ENCODE peak calls at places on chromosomes 4 and X, in seven cellular contexts. C is NCI-H2081; M is stimulated activated CD4-positive, alpha-beta T cell treated with anti-CD3 and anti-CD28 coated beads, Interleukin-1b, Interleukin-23, amount 100 ng/mL, for 1 hour; O is thoracic aorta; P is T-helper 17 cell; X is MV-4-11; Q is central memory CD4-positive, alpha-beta T cell. T is an unnamed sample.

GRCh38 chr4:140049924-140050681 is 103.9 kb downstream of the MAML3 start:
- DNase-seq in C (peak; percentile 89), M (no peak), O (no peak), P (no peak), X (peak; percentile 22), Q (no peak), T (peak; percentile 44)

GRCh38 chrX:17020371-17020770 is 73.9 kb downstream of the REPS2 start:
- DNase-seq in C (no peak), M (no peak), O (no peak), P (no peak), X (no peak), Q (no peak), T (no peak)

GRCh38 chrX:10516781-10517322 is 103.5 kb downstream of the MID1 start:
- DNase-seq in C (no peak), M (no peak), O (no peak), P (no peak), X (no peak), Q (no peak), T (no peak)

GRCh38 chr4:84965558-84966381 is 720 bp downstream of the WDFY3 start:
- DNase-seq in C (peak; percentile 42), M (no peak), O (no peak), P (no peak), X (no peak), Q (no peak), T (peak; percentile 72)

GRCh38 chr4:3807861-3808521 is 41.8 kb downstream of the ADRA2C start:
- DNase-seq in C (no peak), M (no peak), O (no peak), P (no peak), X (no peak), Q (no peak), T (no peak)

GRCh38 chr4:149708513-149709175 is 107.0 kb downstream of the IQCM start:
- DNase-seq in C (no peak), M (no peak), O (no peak), P (no peak), X (no peak), Q (no peak), T (peak; percentile 21)

GRCh38 chr4:150328496-150328895 is 250.3 kb downstream of the DCLK2 start:
- DNase-seq in C (no peak), M (no peak), O (no peak), P (no peak), X (peak; percentile 13), Q (no peak), T (no peak)

GRCh38 chr4:829291-829690 is 3.4 kb upstream of the CPLX1 start:
- DNase-seq in C (no peak), M (no peak), O (no peak), P (no peak), X (no peak), Q (no peak), T (no peak)

GRCh38 chrX:20967725-20968124 is 406.5 kb upstream of the CNKSR2 start:
- DNase-seq in C (peak; percentile 86), M (no peak), O (no peak), P (no peak), X (no peak), Q (no peak), T (no peak)

GRCh38 chr4:71456841-71457240 is 118.0 kb downstream of the SLC4A4 start:
- DNase-seq in C (no peak), M (no peak), O (no peak), P (no peak), X (no peak), Q (no peak), T (peak; percentile 67)

GRCh38 chrX:39928704-39929439 is 168.9 kb downstream of the BCOR start:
- DNase-seq in C (no peak), M (no peak), O (no peak), P (no peak), X (no peak), Q (no peak), T (no peak)

GRCh38 chr4:61350932-61351331 is 150.8 kb downstream of the ADGRL3 start:
- DNase-seq in C (no peak), M (no peak), O (no peak), P (no peak), X (no peak), Q (no peak), T (no peak)

GRCh38 chr4:184472540-184473264 is 1.6 kb downstream of the IRF2 start:
- DNase-seq in C (peak; percentile 59), M (no peak), O (peak; percentile 33), P (peak; percentile 54), X (peak; percentile 42), Q (peak; percentile 33), T (peak; percentile 87)

GRCh38 chrX:96405842-96406241 is 278.8 kb upstream of the DIAPH2 start:
- DNase-seq in C (no peak), M (no peak), O (no peak), P (no peak), X (no peak), Q (no peak), T (no peak)

GRCh38 chr4:116724249-116724648 is 361.1 kb downstream of the TRAM1L1 start:
- DNase-seq in C (no peak), M (no peak), O (no peak), P (no peak), X (no peak), Q (no peak), T (no peak)

GRCh38 chr4:39697740-39698423 is at the start of gene UBE2K:
- DNase-seq in C (peak; percentile 94), M (peak; percentile 79), O (peak; percentile 40), P (peak; percentile 88), X (peak; percentile 84), Q (peak; percentile 90), T (peak; percentile 99)

GRCh38 chrX:63963382-63963781 is 178.4 kb upstream of the ARHGEF9 start:
- DNase-seq in C (no peak), M (no peak), O (no peak), P (no peak), X (no peak), Q (no peak), T (no peak)

GRCh38 chrX:120302434-120302833 is 8.8 kb downstream of the TMEM255A start:
- DNase-seq in C (no peak), M (no peak), O (no peak), P (no peak), X (peak; percentile 65), Q (peak; percentile 43), T (no peak)

GRCh38 chr4:176238819-176239218 is 30.2 kb downstream of the ASB5 start:
- DNase-seq in C (no peak), M (no peak), O (no peak), P (no peak), X (no peak), Q (no peak), T (no peak)

GRCh38 chr4:187019896-187020295 is 296.2 kb upstream of the FAT1 start:
- DNase-seq in C (peak; percentile 30), M (no peak), O (no peak), P (no peak), X (no peak), Q (no peak), T (no peak)

GRCh38 chr4:53943345-53944085 is 120.9 kb downstream of the CHIC2 start:
- DNase-seq in C (peak; percentile 90), M (no peak), O (no peak), P (no peak), X (no peak), Q (no peak), T (peak; percentile 24)

GRCh38 chr4:173367946-173368345 is 2.8 kb upstream of the SAP30 start:
- DNase-seq in C (no peak), M (no peak), O (no peak), P (no peak), X (peak; percentile 16), Q (no peak), T (peak; percentile 9)

GRCh38 chr4:15162465-15163283 is 160.4 kb downstream of the CPEB2 start:
- DNase-seq in C (peak; percentile 36), M (no peak), O (no peak), P (no peak), X (peak; percentile 46), Q (no peak), T (peak; percentile 56)

GRCh38 chr4:98474408-98474844 is 184.0 kb downstream of the TSPAN5 start:
- DNase-seq in C (no peak), M (no peak), O (no peak), P (no peak), X (peak; percentile 64), Q (no peak), T (no peak)

GRCh38 chr4:73723029-73723428 is 17.3 kb upstream of the CXCL8 start:
- DNase-seq in C (no peak), M (no peak), O (no peak), P (no peak), X (no peak), Q (no peak), T (no peak)

GRCh38 chr4:16196482-16197393 is 29.5 kb downstream of the TAPT1 start:
- DNase-seq in C (peak; percentile 77), M (no peak), O (no peak), P (no peak), X (peak; percentile 87), Q (no peak), T (peak; percentile 64)

T was measured in AG20443.